ENCODE peak calls at places on chromosomes 4 and X, in ten cellular contexts. X, Q, T, G, C, V, E, J, B and U are unnamed samples.

GRCh38 chr4:101911616-101912015 is 121.1 kb downstream of the BANK1 start:
- DNase-seq in X (no peak), V (no peak), B (no peak), J (no peak), G (no peak), Q (no peak), C (no peak), T (no peak), E (no peak), U (no peak)

GRCh38 chr4:14985161-14985560 is 17.1 kb upstream of the CPEB2 start:
- DNase-seq in V (no peak), G (no peak), E (no peak), Q (no peak), X (no peak), C (no peak), T (no peak), J (no peak), B (no peak), U (no peak)

GRCh38 chr4:74330295-74330750 is 22.1 kb downstream of the EPGN start:
- DNase-seq in X (no peak), B (no peak), C (no peak), V (no peak), Q (no peak), T (no peak), E (no peak), G (no peak), J (no peak), U (no peak)

GRCh38 chr4:87543835-87544461 is 14.8 kb upstream of the SPARCL1 start:
- DNase-seq in C (no peak), B (no peak), E (no peak), G (peak), J (no peak), T (peak), Q (no peak), V (no peak), X (peak), U (no peak)

GRCh38 chrX:128439159-128439558 is 387.0 kb upstream of the ACTRT1 start:
- DNase-seq in J (no peak), G (no peak), X (peak), B (no peak), V (no peak), C (no peak), T (no peak), E (no peak), Q (no peak), U (no peak)

GRCh38 chrX:119007189-119007770 is 32.9 kb downstream of the LONRF3 start:
- DNase-seq in E (no peak), J (no peak), G (no peak), X (no peak), V (no peak), C (no peak), B (no peak), T (no peak), Q (no peak), U (no peak)

GRCh38 chr4:150769235-150769634 is 187.3 kb downstream of the MAB21L2 start:
- DNase-seq in T (no peak), Q (no peak), C (no peak), J (no peak), G (peak), E (no peak), V (peak), B (no peak), X (peak), U (no peak)

GRCh38 chr4:70544279-70544870 is 26.0 kb downstream of the AMTN start:
- DNase-seq in J (no peak), C (no peak), Q (no peak), G (peak), V (no peak), B (no peak), E (peak), T (peak), X (peak), U (no peak)

GRCh38 chrX:134658002-134658401 is 269 bp downstream of the PLAC1 start:
- DNase-seq in G (no peak), E (no peak), V (no peak), Q (no peak), B (no peak), X (no peak), J (no peak), T (no peak), C (no peak), U (no peak)

GRCh38 chr4:15738877-15739276 is 36.0 kb downstream of the BST1 start:
- DNase-seq in G (no peak), T (no peak), E (no peak), X (no peak), V (no peak), C (no peak), Q (no peak), B (no peak), J (no peak), U (no peak)

GRCh38 chrX:39850630-39851152 is 247.1 kb downstream of the BCOR start:
- DNase-seq in C (no peak), Q (no peak), J (no peak), E (no peak), B (no peak), G (peak), X (no peak), T (no peak), V (no peak), U (no peak)

GRCh38 chrX:3516051-3516541 is 169.6 kb upstream of the MXRA5 start:
- DNase-seq in Q (no peak), B (no peak), V (no peak), X (no peak), G (no peak), E (no peak), T (no peak), J (no peak), C (no peak), U (no peak)

GRCh38 chrX:2439613-2440012 is 61.2 kb downstream of the DHRSX start:
- DNase-seq in Q (no peak), G (no peak), C (no peak), T (no peak), V (no peak), J (no peak), E (no peak), X (no peak), B (no peak), U (no peak)

GRCh38 chrX:132463411-132463810 is 25.4 kb downstream of the MBNL3 start:
- DNase-seq in B (no peak), C (no peak), T (no peak), G (peak), V (no peak), J (no peak), X (peak), E (no peak), Q (no peak), U (no peak)

GRCh38 chr4:121950680-121951569 is 935 bp downstream of the TRPC3 start:
- DNase-seq in T (peak), C (peak), Q (peak), E (peak), G (peak), V (peak), B (peak), J (peak), X (no peak), U (peak)
- H3K27ac ChIP-seq in T (peak), C (no peak), Q (no peak), E (no peak), G (peak), V (no peak), B (no peak), J (peak), X (no peak), U (peak)

GRCh38 chr4:40506492-40506891 is 123.2 kb downstream of the RBM47 start:
- DNase-seq in T (no peak), J (no peak), E (no peak), V (no peak), C (no peak), Q (no peak), B (no peak), X (no peak), G (no peak), U (no peak)
- H3K27ac ChIP-seq in T (no peak), J (no peak), E (no peak), V (no peak), C (no peak), Q (no peak), B (no peak), X (no peak), G (peak), U (no peak)

DNA sequence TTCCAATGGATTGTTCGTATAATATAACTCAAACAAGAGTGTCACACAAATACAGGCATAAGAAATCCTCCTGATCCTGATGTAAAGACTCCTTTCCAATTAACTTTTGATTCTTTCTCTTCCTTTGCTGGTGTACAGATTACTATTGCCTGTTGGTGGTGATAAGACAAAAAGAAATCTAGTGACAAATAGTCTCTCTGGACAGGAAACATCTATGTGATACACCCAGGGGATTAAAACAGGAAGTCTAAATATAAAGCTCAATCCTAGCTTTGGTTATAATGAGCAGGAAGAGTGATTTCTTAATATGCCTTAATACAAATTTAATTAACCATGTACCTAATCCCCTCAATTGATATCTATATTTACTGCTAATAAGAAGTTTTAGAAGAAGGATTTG is 45.1 kb downstream of the ARHGEF6 start:
- DNase-seq in C (no peak), Q (no peak), B (no peak), E (no peak), G (no peak), V (no peak), X (no peak), J (no peak), T (no peak), U (no peak)
- H3K27ac ChIP-seq in C (no peak), Q (no peak), B (no peak), E (no peak), G (no peak), V (no peak), X (no peak), J (no peak), T (no peak), U (no peak)

GRCh38 chr4:184389978-184390518 is 84.3 kb downstream of the IRF2 start:
- DNase-seq in X (no peak), B (peak), G (no peak), V (peak), C (no peak), Q (no peak), J (no peak), T (no peak), E (peak), U (no peak)
- H3K27ac ChIP-seq in X (no peak), B (no peak), G (no peak), V (no peak), C (no peak), Q (no peak), J (no peak), T (no peak), E (peak), U (no peak)

GRCh38 chrX:45196701-45197100 is 4.0 kb downstream of the DIPK2B start:
- DNase-seq in Q (no peak), E (no peak), X (peak), J (no peak), B (no peak), C (no peak), G (no peak), T (no peak), V (no peak), U (no peak)
- H3K27ac ChIP-seq in Q (no peak), E (no peak), X (peak), J (no peak), B (no peak), C (no peak), G (no peak), T (no peak), V (no peak), U (no peak)

GRCh38 chr4:7366180-7366957 is 68.4 kb downstream of the PSAPL1 start:
- DNase-seq in J (peak), T (no peak), B (no peak), Q (no peak), C (no peak), E (no peak), G (no peak), X (no peak), V (no peak), U (no peak)
- H3K27ac ChIP-seq in J (no peak), T (no peak), B (no peak), Q (no peak), C (no peak), E (no peak), G (no peak), X (no peak), V (no peak), U (no peak)

GRCh38 chr4:183783933-183784622 is 121.0 kb upstream of the STOX2 start:
- DNase-seq in Q (no peak), C (no peak), X (peak), E (no peak), J (no peak), G (peak), V (no peak), T (peak), B (no peak), U (peak)
- H3K27ac ChIP-seq in Q (no peak), C (no peak), X (no peak), E (no peak), J (no peak), G (peak), V (no peak), T (peak), B (no peak), U (no peak)

GRCh38 chr4:72313121-72313520 is 255.9 kb downstream of the ADAMTS3 start:
- DNase-seq in T (no peak), G (no peak), C (no peak), E (no peak), B (no peak), Q (no peak), V (no peak), J (no peak), X (no peak), U (no peak)
- H3K27ac ChIP-seq in T (peak), G (no peak), C (no peak), E (no peak), B (no peak), Q (no peak), V (no peak), J (no peak), X (peak), U (peak)